ENCODE peak calls at places on chromosomes 6 and 20, in seven cellular contexts. One of them, this sample, is unnamed. For H3K36me3 and H3K27me3, the result is how much of the 10 kb centered on the place peaks cover.

GRCh38 chr6:142011775-142012174 is 121.0 kb upstream of the GJE1 start:
- DNase-seq in ascending aorta: no peak
- DNase-seq in hepatocyte: no peak
- DNase-seq in IMR-90: no peak
- DNase-seq in PC-9: no peak
- DNase-seq in fibroblast of lung: no peak
- DNase-seq in astrocyte: no peak
- DNase-seq in this sample: no peak

GRCh38 chr6:17574871-17575560 is 25.1 kb upstream of the FAM8A1 start:
- DNase-seq in astrocyte: peak
- DNase-seq in hepatocyte: no peak
- DNase-seq in fibroblast of lung: peak
- DNase-seq in ascending aorta: no peak
- DNase-seq in PC-9: no peak
- DNase-seq in IMR-90: peak
- DNase-seq in this sample: no peak

GRCh38 chr20:24916412-24916811 is 32.7 kb upstream of the CST7 start:
- DNase-seq in hepatocyte: no peak
- DNase-seq in ascending aorta: no peak
- DNase-seq in IMR-90: no peak
- DNase-seq in fibroblast of lung: no peak
- DNase-seq in astrocyte: no peak
- DNase-seq in PC-9: no peak
- DNase-seq in this sample: no peak

GRCh38 chr20:57088436-57088835 is 178.0 kb downstream of the BMP7 start:
- DNase-seq in PC-9: no peak
- DNase-seq in ascending aorta: no peak
- DNase-seq in astrocyte: no peak
- DNase-seq in hepatocyte: no peak
- DNase-seq in IMR-90: no peak
- DNase-seq in fibroblast of lung: no peak
- DNase-seq in this sample: no peak

GRCh38 chr20:38883081-38883980 is 42.9 kb upstream of the FAM83D start:
- DNase-seq in astrocyte: no peak
- DNase-seq in ascending aorta: no peak
- DNase-seq in fibroblast of lung: no peak
- DNase-seq in PC-9: no peak
- DNase-seq in IMR-90: peak
- DNase-seq in hepatocyte: no peak
- DNase-seq in this sample: peak

GRCh38 chr20:49850463-49851233 is 38.0 kb downstream of the SLC9A8 start:
- DNase-seq in hepatocyte: no peak
- DNase-seq in IMR-90: no peak
- DNase-seq in fibroblast of lung: no peak
- DNase-seq in astrocyte: no peak
- DNase-seq in PC-9: no peak
- DNase-seq in ascending aorta: no peak
- DNase-seq in this sample: no peak

GRCh38 chr20:38982291-38982690 is 20.1 kb downstream of the DHX35 start:
- DNase-seq in PC-9: no peak
- DNase-seq in ascending aorta: no peak
- DNase-seq in hepatocyte: no peak
- DNase-seq in astrocyte: no peak
- DNase-seq in fibroblast of lung: no peak
- DNase-seq in IMR-90: peak
- DNase-seq in this sample: no peak

GRCh38 chr6:134080171-134080795 is 27.9 kb upstream of the SLC2A12 start:
- DNase-seq in PC-9: peak
- DNase-seq in fibroblast of lung: no peak
- DNase-seq in IMR-90: no peak
- DNase-seq in astrocyte: peak
- DNase-seq in ascending aorta: no peak
- DNase-seq in hepatocyte: no peak
- DNase-seq in this sample: no peak

GRCh38 chr6:139296927-139297326 is 5.1 kb upstream of the TXLNB start:
- DNase-seq in ascending aorta: no peak
- DNase-seq in PC-9: no peak
- DNase-seq in hepatocyte: no peak
- DNase-seq in astrocyte: peak
- DNase-seq in IMR-90: peak
- DNase-seq in fibroblast of lung: no peak
- DNase-seq in this sample: no peak

GRCh38 chr6:19303381-19303780 is 533.8 kb upstream of the ID4 start:
- DNase-seq in astrocyte: peak
- DNase-seq in ascending aorta: no peak
- DNase-seq in fibroblast of lung: peak
- DNase-seq in IMR-90: no peak
- DNase-seq in hepatocyte: no peak
- DNase-seq in PC-9: no peak
- DNase-seq in this sample: no peak

GRCh38 chr6:158660331-158660730 is 10.5 kb downstream of the SYTL3 start:
- DNase-seq in astrocyte: no peak
- DNase-seq in fibroblast of lung: peak
- DNase-seq in IMR-90: no peak
- DNase-seq in PC-9: no peak
- DNase-seq in hepatocyte: peak
- DNase-seq in ascending aorta: peak
- DNase-seq in this sample: no peak

GRCh38 chr6:36609582-36609981 is 15.4 kb downstream of the SRSF3 start:
- DNase-seq in IMR-90: no peak
- DNase-seq in ascending aorta: peak
- DNase-seq in PC-9: no peak
- DNase-seq in hepatocyte: no peak
- DNase-seq in fibroblast of lung: no peak
- DNase-seq in astrocyte: no peak
- DNase-seq in this sample: no peak

GRCh38 chr6:36608788-36609563 is 14.8 kb downstream of the SRSF3 start:
- DNase-seq in hepatocyte: peak
- DNase-seq in astrocyte: no peak
- DNase-seq in IMR-90: no peak
- DNase-seq in PC-9: no peak
- DNase-seq in ascending aorta: peak
- DNase-seq in fibroblast of lung: no peak
- DNase-seq in this sample: no peak

GRCh38 chr6:36610576-36611336 is 16.6 kb downstream of the SRSF3 start:
- DNase-seq in fibroblast of lung: no peak
- DNase-seq in PC-9: no peak
- DNase-seq in hepatocyte: no peak
- DNase-seq in IMR-90: no peak
- DNase-seq in astrocyte: peak
- DNase-seq in ascending aorta: peak
- DNase-seq in this sample: no peak

GRCh38 chr6:36612101-36612625 is 18.0 kb downstream of the SRSF3 start:
- DNase-seq in PC-9: no peak
- DNase-seq in fibroblast of lung: no peak
- DNase-seq in hepatocyte: no peak
- DNase-seq in IMR-90: no peak
- DNase-seq in astrocyte: no peak
- DNase-seq in ascending aorta: peak
- DNase-seq in this sample: no peak

DNA sequence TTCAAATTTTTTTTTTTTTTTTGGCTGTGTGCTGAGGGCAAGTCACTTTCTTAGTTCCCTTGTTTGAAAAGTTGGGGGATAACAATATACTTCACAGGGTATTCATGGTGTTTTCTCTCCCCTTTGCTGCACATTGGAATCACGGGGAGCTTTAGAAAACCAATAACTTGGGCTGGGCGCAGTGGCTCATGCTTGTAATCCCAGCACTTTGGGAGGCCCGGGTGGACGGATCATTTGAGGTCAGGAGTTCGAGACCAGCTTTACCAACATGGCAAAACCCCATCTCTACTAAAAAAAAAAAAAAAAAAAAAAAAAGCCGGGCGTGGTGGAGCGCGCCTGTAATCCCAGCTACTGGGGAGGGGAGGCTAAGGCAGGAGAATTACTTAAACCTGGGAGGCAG is 15.9 kb downstream of the SRSF3 start:
- DNase-seq in astrocyte: no peak
- DNase-seq in PC-9: no peak
- DNase-seq in IMR-90: no peak
- DNase-seq in hepatocyte: no peak
- DNase-seq in ascending aorta: peak
- DNase-seq in fibroblast of lung: no peak
- DNase-seq in this sample: no peak
- H3K36me3 ChIP-seq in astrocyte: half or more
- H3K36me3 ChIP-seq in PC-9: under half
- H3K36me3 ChIP-seq in IMR-90: under half
- H3K36me3 ChIP-seq in hepatocyte: under half
- H3K36me3 ChIP-seq in ascending aorta: half or more
- H3K36me3 ChIP-seq in fibroblast of lung: under half
- H3K36me3 ChIP-seq in this sample: half or more

GRCh38 chr6:88163576-88163975 is 2.6 kb downstream of the CNR1 start:
- DNase-seq in IMR-90: no peak
- DNase-seq in PC-9: no peak
- DNase-seq in ascending aorta: no peak
- DNase-seq in hepatocyte: no peak
- DNase-seq in fibroblast of lung: no peak
- DNase-seq in astrocyte: no peak
- DNase-seq in this sample: no peak

GRCh38 chr6:88165877-88166492 is at the start of gene CNR1:
- DNase-seq in IMR-90: no peak
- DNase-seq in PC-9: no peak
- DNase-seq in astrocyte: peak
- DNase-seq in fibroblast of lung: peak
- DNase-seq in ascending aorta: peak
- DNase-seq in hepatocyte: peak
- DNase-seq in this sample: peak

GRCh38 chr6:88166493-88166900 is 350 bp upstream of the CNR1 start:
- DNase-seq in fibroblast of lung: no peak
- DNase-seq in hepatocyte: peak
- DNase-seq in PC-9: no peak
- DNase-seq in ascending aorta: no peak
- DNase-seq in IMR-90: no peak
- DNase-seq in astrocyte: no peak
- DNase-seq in this sample: no peak

GRCh38 chr6:88164061-88164460 is 2.1 kb downstream of the CNR1 start:
- DNase-seq in astrocyte: no peak
- DNase-seq in fibroblast of lung: no peak
- DNase-seq in IMR-90: no peak
- DNase-seq in PC-9: no peak
- DNase-seq in hepatocyte: no peak
- DNase-seq in ascending aorta: no peak
- DNase-seq in this sample: no peak

DNA sequence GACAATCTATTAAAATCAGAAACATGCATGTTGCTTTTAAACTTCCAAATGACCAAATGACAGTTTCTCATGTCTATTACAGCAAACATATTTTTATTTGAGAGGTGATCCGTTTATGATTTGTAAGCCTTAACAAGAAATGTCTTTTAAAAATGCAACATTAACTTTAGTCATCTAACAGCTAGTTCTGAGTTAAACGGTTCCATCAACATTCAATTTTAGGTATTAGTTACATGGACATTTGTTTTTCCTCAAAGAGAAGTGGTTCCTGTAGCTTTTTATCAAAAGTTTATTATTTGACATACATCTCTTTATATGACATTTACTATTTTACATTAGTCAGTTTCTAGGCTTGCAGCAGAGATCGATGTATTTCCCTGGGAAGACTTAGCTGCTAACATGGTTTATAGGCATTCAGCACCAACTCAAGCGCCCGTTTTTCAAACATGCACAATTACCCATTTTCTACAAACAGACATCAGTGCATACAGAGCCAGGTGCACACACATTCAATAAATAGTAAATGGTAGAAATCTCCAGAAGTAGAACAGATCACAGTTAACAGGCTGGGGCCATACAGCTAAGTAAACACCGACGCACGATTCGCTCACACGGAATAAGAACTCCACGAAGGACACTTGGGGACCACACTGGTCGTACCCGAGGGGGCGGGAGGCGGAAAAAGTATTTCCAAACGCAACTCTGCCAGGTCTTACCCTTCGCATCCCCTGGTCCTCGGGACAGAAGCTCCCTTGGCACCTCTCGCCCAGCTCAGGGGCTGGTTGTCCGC is 865 bp downstream of the CNR1 start:
- DNase-seq in IMR-90: no peak
- DNase-seq in hepatocyte: peak
- DNase-seq in fibroblast of lung: no peak
- DNase-seq in PC-9: no peak
- DNase-seq in ascending aorta: no peak
- DNase-seq in astrocyte: no peak
- DNase-seq in this sample: no peak
- H3K27me3 ChIP-seq in IMR-90: under half
- H3K27me3 ChIP-seq in hepatocyte: half or more
- H3K27me3 ChIP-seq in fibroblast of lung: under half
- H3K27me3 ChIP-seq in PC-9: under half
- H3K27me3 ChIP-seq in ascending aorta: under half
- H3K27me3 ChIP-seq in astrocyte: under half
- H3K27me3 ChIP-seq in this sample: half or more

DNA sequence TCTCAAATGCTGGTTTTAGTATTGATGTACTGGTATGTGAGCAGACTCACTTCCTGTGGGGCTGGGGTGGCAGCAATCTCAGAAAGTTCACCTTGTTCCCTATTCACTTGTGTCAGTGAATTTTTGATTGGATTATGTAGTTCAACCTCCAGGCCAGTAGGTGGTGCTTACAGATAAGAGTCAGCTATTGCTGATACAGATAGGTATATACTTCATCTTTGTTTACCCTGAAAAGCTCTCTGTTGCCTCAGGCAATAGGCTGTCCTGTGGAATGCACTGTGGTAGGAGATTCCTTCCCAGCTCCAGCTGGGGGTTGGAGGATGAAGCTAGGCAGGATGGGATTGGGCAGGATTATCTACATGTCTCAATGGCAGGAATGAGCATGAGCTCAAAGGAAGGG is 851.2 kb upstream of the EYS start:
- DNase-seq in ascending aorta: no peak
- DNase-seq in astrocyte: no peak
- DNase-seq in PC-9: no peak
- DNase-seq in hepatocyte: no peak
- DNase-seq in fibroblast of lung: no peak
- DNase-seq in IMR-90: no peak
- DNase-seq in this sample: peak
- TF ChIP-seq CTCF in ascending aorta: no peak
- TF ChIP-seq CTCF in astrocyte: no peak
- TF ChIP-seq CTCF in PC-9: peak
- TF ChIP-seq CTCF in hepatocyte: no peak
- TF ChIP-seq CTCF in fibroblast of lung: no peak
- TF ChIP-seq CTCF in IMR-90: no peak
- TF ChIP-seq CTCF in this sample: peak

GRCh38 chr6:63640062-63640461 is 4.5 kb downstream of the PHF3 start:
- DNase-seq in ascending aorta: no peak
- DNase-seq in astrocyte: peak
- DNase-seq in IMR-90: peak
- DNase-seq in fibroblast of lung: peak
- DNase-seq in hepatocyte: no peak
- DNase-seq in PC-9: no peak
- DNase-seq in this sample: no peak

GRCh38 chr6:63637865-63638445 is 2.4 kb downstream of the PHF3 start:
- DNase-seq in PC-9: no peak
- DNase-seq in IMR-90: no peak
- DNase-seq in hepatocyte: no peak
- DNase-seq in ascending aorta: no peak
- DNase-seq in astrocyte: no peak
- DNase-seq in fibroblast of lung: peak
- DNase-seq in this sample: no peak

GRCh38 chr6:63649269-63649668 is 13.7 kb downstream of the PHF3 start:
- DNase-seq in ascending aorta: no peak
- DNase-seq in IMR-90: no peak
- DNase-seq in astrocyte: no peak
- DNase-seq in fibroblast of lung: peak
- DNase-seq in hepatocyte: no peak
- DNase-seq in PC-9: no peak
- DNase-seq in this sample: no peak

GRCh38 chr6:63644668-63645326 is 9.2 kb downstream of the PHF3 start:
- DNase-seq in IMR-90: no peak
- DNase-seq in hepatocyte: no peak
- DNase-seq in astrocyte: peak
- DNase-seq in fibroblast of lung: no peak
- DNase-seq in ascending aorta: no peak
- DNase-seq in PC-9: no peak
- DNase-seq in this sample: no peak

GRCh38 chr6:63643862-63644261 is 8.3 kb downstream of the PHF3 start:
- DNase-seq in ascending aorta: no peak
- DNase-seq in PC-9: no peak
- DNase-seq in fibroblast of lung: peak
- DNase-seq in hepatocyte: peak
- DNase-seq in astrocyte: no peak
- DNase-seq in IMR-90: peak
- DNase-seq in this sample: no peak
- H3K36me3 ChIP-seq in ascending aorta: under half
- H3K36me3 ChIP-seq in PC-9: under half
- H3K36me3 ChIP-seq in fibroblast of lung: under half
- H3K36me3 ChIP-seq in hepatocyte: under half
- H3K36me3 ChIP-seq in astrocyte: under half
- H3K36me3 ChIP-seq in IMR-90: under half
- H3K36me3 ChIP-seq in this sample: under half